ENCODE peak calls at places on chromosomes 12 and 14, in seven cellular contexts. J is HepG2, M is H1, A is HCT116, W is A549, Y is GM12878, T is SK-N-SH. S is an unnamed sample.

GRCh38 chr12:25436206-25436912 is 116.7 kb downstream of the LMNTD1 start:
- DNase-seq in J (peak), M (peak), A (peak), W (peak), Y (peak), T (peak), S (peak)

GRCh38 chr14:94394594-94395305 is 6.3 kb upstream of the SERPINA1 start:
- DNase-seq in J (peak), M (no peak), A (no peak), W (no peak), Y (no peak), T (no peak), S (no peak)

GRCh38 chr12:89016970-89017778 is 335.1 kb downstream of the DUSP6 start:
- DNase-seq in J (peak), M (peak), A (peak), W (peak), Y (no peak), T (peak), S (peak)

GRCh38 chr12:99549651-99550050 is 97.9 kb upstream of the GARIN6 start:
- DNase-seq in J (no peak), M (no peak), A (no peak), W (no peak), Y (no peak), T (no peak), S (no peak)

GRCh38 chr14:104879201-104879982 is 14.3 kb downstream of the CEP170B start:
- DNase-seq in J (no peak), M (peak), A (no peak), W (no peak), Y (no peak), T (no peak), S (no peak)

GRCh38 chr12:49059063-49059384 is 1.6 kb downstream of the KMT2D start:
- DNase-seq in J (no peak), M (no peak), A (no peak), W (peak), Y (no peak), T (peak), S (no peak)

GRCh38 chr12:109455706-109456105 is 21.4 kb downstream of the KCTD10 start:
- DNase-seq in J (no peak), M (no peak), A (no peak), W (no peak), Y (no peak), T (no peak), S (no peak)

GRCh38 chr14:53167602-53168328 is 14.6 kb upstream of the DDHD1 start:
- DNase-seq in J (no peak), M (no peak), A (no peak), W (no peak), Y (no peak), T (no peak), S (no peak)

GRCh38 chr14:39218171-39218769 is 15.4 kb upstream of the MIA2 start:
- DNase-seq in J (peak), M (no peak), A (peak), W (peak), Y (no peak), T (no peak), S (peak)

GRCh38 chr12:63802012-63802608 is 22.4 kb downstream of the RXYLT1 start:
- DNase-seq in J (no peak), M (no peak), A (no peak), W (peak), Y (no peak), T (peak), S (peak)

GRCh38 chr12:120402217-120402616 is 33.3 kb upstream of the MSI1 start:
- DNase-seq in J (no peak), M (peak), A (no peak), W (no peak), Y (no peak), T (peak), S (no peak)

GRCh38 chr12:124829008-124829707 is 34.5 kb downstream of the SCARB1 start:
- DNase-seq in J (peak), M (no peak), A (no peak), W (peak), Y (no peak), T (no peak), S (no peak)

GRCh38 chr12:31756977-31757420 is 28.2 kb upstream of the AMN1 start:
- DNase-seq in J (peak), M (no peak), A (peak), W (no peak), Y (no peak), T (no peak), S (peak)

GRCh38 chr12:14774074-14774943 is 29.0 kb downstream of the WBP11 start:
- DNase-seq in J (peak), M (peak), A (peak), W (peak), Y (peak), T (peak), S (peak)

GRCh38 chr14:75231320-75231719 is 47.3 kb upstream of the FOS start:
- DNase-seq in J (no peak), M (no peak), A (no peak), W (no peak), Y (no peak), T (no peak), S (no peak)

GRCh38 chr12:12562016-12562483 is 613 bp downstream of the DUSP16 start:
- DNase-seq in J (no peak), M (no peak), A (no peak), W (no peak), Y (no peak), T (no peak), S (peak)

GRCh38 chr12:12560587-12561304 is 1.9 kb downstream of the DUSP16 start:
- DNase-seq in J (peak), M (no peak), A (no peak), W (peak), Y (peak), T (peak), S (peak)

GRCh38 chr12:12559699-12560296 is 2.9 kb downstream of the DUSP16 start:
- DNase-seq in J (no peak), M (no peak), A (no peak), W (no peak), Y (no peak), T (no peak), S (no peak)

GRCh38 chr12:12562585-12563245 is at the start of gene DUSP16:
- DNase-seq in J (peak), M (peak), A (peak), W (peak), Y (peak), T (peak), S (peak)

DNA sequence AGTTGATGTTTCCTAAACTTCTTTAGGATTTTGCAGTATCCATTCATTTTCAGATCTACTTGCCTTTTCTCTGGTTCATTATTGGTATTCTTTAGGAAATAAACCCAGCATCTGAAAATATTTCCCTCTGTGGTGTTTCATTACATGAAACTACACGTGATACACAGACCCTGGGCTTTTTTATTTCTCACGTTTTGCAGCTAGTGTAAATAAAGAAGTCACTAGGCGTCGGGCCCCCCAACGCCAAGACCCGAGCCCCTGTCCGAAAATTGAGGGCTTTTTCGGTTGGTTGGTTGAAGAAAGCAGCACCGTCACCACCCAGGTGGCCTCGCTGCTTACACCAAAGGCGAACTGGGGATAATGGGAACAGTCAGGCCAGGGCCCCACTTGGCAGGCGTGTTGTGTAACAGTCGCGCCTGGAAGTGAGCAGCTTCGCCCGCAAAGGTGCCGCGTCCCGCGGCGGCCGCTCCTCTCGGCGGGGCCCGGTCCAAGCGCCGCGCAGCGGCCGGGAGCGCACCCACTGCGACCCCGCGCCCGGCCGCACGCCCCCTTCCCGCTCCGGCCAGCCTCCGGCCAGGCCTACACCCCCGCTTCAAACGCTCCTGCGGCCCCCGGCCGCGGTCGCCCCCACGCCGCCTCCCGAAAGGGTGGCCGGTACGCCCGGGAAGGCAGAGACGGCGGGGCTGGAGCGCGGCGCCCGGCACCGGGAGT is 1.2 kb downstream of the DUSP16 start:
- DNase-seq in J (peak), M (peak), A (no peak), W (no peak), Y (no peak), T (peak), S (no peak)
- TF ChIP-seq MAX in J (peak), M (peak), A (peak), W (peak), Y (no peak), T (peak), S (no peak)

GRCh38 chr12:79033788-79034187 is 169.2 kb downstream of the SYT1 start:
- DNase-seq in J (no peak), M (no peak), A (no peak), W (no peak), Y (no peak), T (no peak), S (no peak)
- TF ChIP-seq CTCF in J (no peak), M (no peak), A (no peak), W (no peak), Y (no peak), T (no peak), S (no peak)

GRCh38 chr12:95118788-95119179 is 45.4 kb upstream of the NR2C1 start:
- DNase-seq in J (no peak), M (no peak), A (no peak), W (no peak), Y (no peak), T (no peak), S (no peak)
- H3K4me2 ChIP-seq in J (no peak), M (no peak), A (peak), W (peak), Y (no peak), T (peak), S (peak)

DNA sequence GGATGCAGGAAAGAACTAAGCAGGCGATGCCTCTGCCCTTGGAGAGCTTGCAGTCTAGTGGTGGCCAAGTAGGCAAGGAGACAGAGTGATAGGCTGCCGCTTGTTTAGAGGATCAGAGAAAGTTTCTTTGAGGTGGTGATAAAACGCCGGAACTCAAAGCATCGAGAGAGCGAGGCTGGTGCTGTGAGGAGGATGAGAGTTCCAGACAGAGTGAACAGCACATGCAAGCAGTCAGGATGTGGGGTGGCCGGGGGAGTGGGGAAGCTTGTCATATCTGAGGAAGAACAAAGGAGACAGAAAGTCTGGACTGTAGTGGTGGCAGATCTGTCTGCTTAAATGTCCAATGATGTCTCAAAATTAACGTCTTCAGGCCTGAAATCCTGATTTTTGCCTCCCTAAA is 319.7 kb downstream of the SNAPC1 start:
- DNase-seq in J (no peak), M (no peak), A (no peak), W (no peak), Y (no peak), T (no peak), S (no peak)
- TF ChIP-seq MAX in J (no peak), M (no peak), A (no peak), W (no peak), Y (no peak), T (no peak), S (no peak)

DNA sequence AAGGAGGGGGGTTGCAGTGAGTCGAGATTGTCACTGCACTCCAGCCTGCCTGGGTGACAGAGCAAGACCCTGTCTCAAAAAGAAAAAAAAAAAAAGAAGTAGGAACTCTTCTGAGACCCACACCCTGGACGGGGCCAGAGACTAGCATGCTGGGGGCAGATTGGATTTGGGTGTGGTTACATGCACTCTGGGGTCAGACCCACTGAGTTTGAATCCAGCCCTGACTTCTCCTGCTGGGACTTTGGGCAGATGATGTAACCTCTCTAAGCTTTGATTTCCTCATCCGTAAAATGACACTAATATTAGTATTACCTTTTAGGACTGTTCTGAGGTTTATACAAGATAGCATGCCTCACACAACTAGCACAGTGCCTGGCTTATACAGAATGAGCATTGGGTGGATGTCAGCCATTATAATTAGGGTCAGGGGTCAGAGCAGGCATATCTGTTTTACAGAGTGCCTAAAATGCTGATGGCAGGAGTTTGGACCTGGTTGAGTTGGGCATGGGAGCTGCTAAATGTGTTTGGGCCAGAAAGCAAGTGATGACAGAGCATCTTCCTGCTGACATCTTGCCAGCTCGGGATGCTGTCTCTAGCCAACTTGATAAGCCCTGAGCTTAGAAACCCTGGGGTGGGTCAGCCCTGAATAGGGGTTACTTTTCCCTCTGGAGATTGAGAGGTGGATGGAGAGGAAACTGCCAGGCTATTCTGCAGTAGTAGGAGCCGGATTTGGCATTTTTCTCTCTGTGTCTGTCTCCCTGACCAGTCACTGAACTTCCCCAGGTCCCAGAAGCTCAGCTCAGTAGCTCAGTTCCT is 15.5 kb downstream of the TPCN1 start:
- DNase-seq in J (no peak), M (no peak), A (no peak), W (no peak), Y (no peak), T (no peak), S (no peak)
- TF ChIP-seq CTCF in J (no peak), M (no peak), A (no peak), W (no peak), Y (no peak), T (no peak), S (no peak)

GRCh38 chr12:47274725-47275124 is 195.0 kb upstream of the AMIGO2 start:
- DNase-seq in J (no peak), M (no peak), A (no peak), W (no peak), Y (no peak), T (no peak), S (no peak)

GRCh38 chr12:47270782-47271664 is 191.3 kb upstream of the AMIGO2 start:
- DNase-seq in J (no peak), M (no peak), A (peak), W (peak), Y (no peak), T (no peak), S (no peak)

GRCh38 chr12:47272412-47273190 is 192.8 kb upstream of the AMIGO2 start:
- DNase-seq in J (no peak), M (no peak), A (no peak), W (no peak), Y (no peak), T (no peak), S (no peak)

GRCh38 chr12:47271800-47272230 is 192.1 kb upstream of the AMIGO2 start:
- DNase-seq in J (no peak), M (no peak), A (no peak), W (no peak), Y (no peak), T (no peak), S (no peak)

GRCh38 chr12:47273191-47273626 is 193.4 kb upstream of the AMIGO2 start:
- DNase-seq in J (no peak), M (no peak), A (no peak), W (no peak), Y (no peak), T (no peak), S (peak)
- H3K4me2 ChIP-seq in J (no peak), M (no peak), A (no peak), W (peak), Y (no peak), T (no peak), S (no peak)

DNA sequence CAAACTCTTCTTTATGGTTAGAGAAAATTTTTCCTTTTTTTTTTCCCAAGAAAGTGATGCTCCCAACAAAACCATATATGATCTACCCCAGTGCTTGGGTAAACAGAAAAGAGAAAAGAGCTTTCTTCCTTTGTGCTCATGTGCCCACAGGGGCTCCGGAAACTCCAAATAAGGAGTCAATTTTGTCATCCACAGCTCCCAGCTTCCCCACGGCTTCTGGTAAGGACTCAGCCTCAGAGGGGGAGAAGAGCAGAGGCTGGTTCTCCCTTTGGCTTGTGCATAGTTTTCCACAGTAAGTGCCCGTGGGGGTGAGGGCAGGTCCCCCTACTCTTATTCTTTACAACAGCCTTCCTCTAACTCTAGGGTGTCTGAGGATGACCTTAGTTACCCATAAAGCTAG is 13.3 kb upstream of the RGS6 start:
- DNase-seq in J (no peak), M (peak), A (no peak), W (no peak), Y (no peak), T (no peak), S (no peak)
- TF ChIP-seq MAX in J (no peak), M (no peak), A (no peak), W (no peak), Y (no peak), T (no peak), S (no peak)

GRCh38 chr12:27384261-27384590 is 51.6 kb downstream of the BMAL2 start:
- DNase-seq in J (no peak), M (no peak), A (no peak), W (no peak), Y (no peak), T (no peak), S (no peak)
- TF ChIP-seq CTCF in J (no peak), M (no peak), A (no peak), W (peak), Y (no peak), T (no peak), S (no peak)